ENCODE peak calls at places on chromosome 1, in four cellular contexts. T, U, X and E are unnamed samples.

GRCh38 chr1:233518344-233518743 is 95.6 kb upstream of the KCNK1 start:
- DNase-seq in T (no peak), U (peak), X (peak), E (no peak)

GRCh38 chr1:166811691-166812090 is 27.6 kb upstream of the POGK start:
- DNase-seq in T (no peak), U (peak), X (no peak), E (no peak)

GRCh38 chr1:163826500-163826899 is 504.7 kb downstream of the NUF2 start:
- DNase-seq in T (no peak), U (no peak), X (peak), E (no peak)

GRCh38 chr1:160575112-160575664 is 4.1 kb downstream of the CD84 start:
- DNase-seq in T (no peak), U (no peak), X (no peak), E (no peak)

GRCh38 chr1:203026666-203027663 is 674 bp downstream of the PPFIA4 start:
- DNase-seq in T (no peak), U (no peak), X (no peak), E (no peak)

GRCh38 chr1:230359992-230360391 is 66.1 kb downstream of the PGBD5 start:
- DNase-seq in T (no peak), U (no peak), X (no peak), E (no peak)

GRCh38 chr1:77424236-77424635 is 142.4 kb downstream of the AK5 start:
- DNase-seq in T (no peak), U (no peak), X (no peak), E (no peak)

GRCh38 chr1:19450811-19451564 is 34.4 kb downstream of the CAPZB start:
- DNase-seq in T (no peak), U (peak), X (no peak), E (no peak)

GRCh38 chr1:167935252-167936067 is 1.0 kb upstream of the DCAF6 start:
- DNase-seq in T (no peak), U (peak), X (peak), E (peak)

GRCh38 chr1:11526071-11526895 is 47.3 kb downstream of the DISP3 start:
- DNase-seq in T (no peak), U (no peak), X (no peak), E (no peak)

GRCh38 chr1:12143631-12144155 is 23.1 kb upstream of the TNFRSF1B start:
- DNase-seq in T (peak), U (peak), X (no peak), E (no peak)

GRCh38 chr1:36888811-36889477 is 145.4 kb downstream of the GRIK3 start:
- DNase-seq in T (no peak), U (no peak), X (no peak), E (no peak)

GRCh38 chr1:225921734-225922709 is 2.0 kb downstream of the PYCR2 start:
- DNase-seq in T (peak), U (no peak), X (no peak), E (no peak)

GRCh38 chr1:230123280-230124186 is 56.5 kb downstream of the GALNT2 start:
- DNase-seq in T (no peak), U (no peak), X (no peak), E (no peak)

GRCh38 chr1:44664730-44665370 is 9.4 kb downstream of the TMEM53 start:
- DNase-seq in T (no peak), U (no peak), X (no peak), E (no peak)

GRCh38 chr1:14852301-14852700 is 253.8 kb downstream of the KAZN start:
- DNase-seq in T (no peak), U (no peak), X (no peak), E (no peak)

GRCh38 chr1:53754484-53755312 is 15.7 kb upstream of the GLIS1 start:
- DNase-seq in T (no peak), U (peak), X (peak), E (peak)

GRCh38 chr1:214524824-214525223 is 26.6 kb downstream of the PTPN14 start:
- DNase-seq in T (no peak), U (peak), X (no peak), E (no peak)